ENCODE peak calls at places on chromosomes 4 and X, in ten cellular contexts. L is left kidney; I is CD8-positive, alpha-beta memory T cell; C is NCI-H82; R is AG10803; J is stimulated activated naive CD8-positive, alpha-beta T cell treated with anti-CD3 and anti-CD28 coated beads, Interleukin-15, amount 100 ng/mL, for 72 hours; V is iris pigment epithelial cell; Q is upper lobe of left lung; H is anterior cingulate cortex; D is choroid plexus epithelial cell. B is an unnamed sample.

GRCh38 chr4:75051431-75051830 is 118.5 kb downstream of the PARM1 start:
- DNase-seq in I (no peak), R (no peak), D (no peak), C (no peak), H (no peak), V (no peak), Q (no peak), L (no peak), J (no peak), B (no peak)

GRCh38 chr4:148254818-148255366 is 187.3 kb downstream of the NR3C2 start:
- DNase-seq in L (no peak), I (no peak), R (no peak), C (no peak), H (no peak), V (no peak), D (no peak), Q (no peak), J (no peak), B (no peak)

GRCh38 chr4:163949976-163950601 is 455.6 kb downstream of the TMA16 start:
- DNase-seq in Q (no peak), D (no peak), V (no peak), L (no peak), H (no peak), I (no peak), C (no peak), J (no peak), R (no peak), B (no peak)

GRCh38 chrX:39137363-39137954 is 336.2 kb downstream of the MID1IP1 start:
- DNase-seq in D (no peak), R (no peak), L (no peak), Q (no peak), I (no peak), C (peak; percentile 70), V (no peak), J (no peak), H (no peak), B (no peak)

GRCh38 chr4:169383724-169384123 is 113.0 kb upstream of the SH3RF1 start:
- DNase-seq in C (no peak), I (no peak), J (no peak), L (no peak), D (peak; percentile 85), V (peak; percentile 91), Q (no peak), H (no peak), R (peak; percentile 97), B (no peak)

GRCh38 chr4:126895988-126896570 is 736.7 kb upstream of the INTU start:
- DNase-seq in R (no peak), Q (no peak), D (peak; percentile 26), C (no peak), I (no peak), V (peak; percentile 31), H (no peak), L (no peak), J (no peak), B (no peak)

GRCh38 chr4:121072080-121072835 is at the start of gene NDNF:
- DNase-seq in D (peak; percentile 42), V (peak; percentile 36), H (no peak), J (peak; percentile 39), L (peak; percentile 84), I (peak; percentile 47), C (peak; percentile 35), R (peak; percentile 54), Q (peak; percentile 76), B (peak; percentile 73)

GRCh38 chrX:3651272-3651671 is 62.2 kb downstream of the PRKX start:
- DNase-seq in L (peak; percentile 12), Q (no peak), D (peak; percentile 58), I (no peak), H (no peak), R (peak; percentile 39), J (no peak), C (peak; percentile 15), V (peak; percentile 43), B (no peak)

GRCh38 chr4:833731-834367 is 7.9 kb upstream of the CPLX1 start:
- DNase-seq in R (no peak), D (no peak), H (no peak), I (no peak), Q (no peak), L (no peak), V (no peak), C (no peak), J (no peak), B (no peak)

GRCh38 chr4:21752616-21753015 is 196.0 kb downstream of the KCNIP4 start:
- DNase-seq in V (no peak), Q (no peak), I (no peak), C (no peak), H (no peak), D (peak; percentile 23), J (no peak), R (no peak), L (no peak), B (no peak)

GRCh38 chr4:127249066-127249766 is 383.5 kb upstream of the INTU start:
- DNase-seq in D (peak; percentile 52), Q (no peak), J (no peak), H (no peak), V (peak; percentile 41), L (no peak), I (no peak), C (no peak), R (peak; percentile 32), B (no peak)

GRCh38 chrX:142359359-142359758 is 154.3 kb upstream of the MAGEC2 start:
- DNase-seq in J (no peak), R (no peak), D (no peak), C (no peak), V (no peak), I (no peak), L (no peak), H (no peak), Q (no peak), B (no peak)

GRCh38 chr4:4488405-4489404 is 53.1 kb downstream of the STX18 start:
- DNase-seq in C (peak; percentile 80), I (peak; percentile 56), J (peak; percentile 70), R (peak; percentile 79), Q (peak; percentile 37), D (peak; percentile 95), L (peak; percentile 89), V (peak; percentile 86), H (no peak), B (peak; percentile 82)

GRCh38 chr4:138919094-138919936 is 96.3 kb upstream of the NOCT start:
- DNase-seq in H (peak; percentile 24), C (peak; percentile 86), J (peak; percentile 54), L (peak; percentile 87), V (peak; percentile 78), I (no peak), R (peak; percentile 71), Q (peak; percentile 67), D (peak; percentile 89), B (peak; percentile 93)

GRCh38 chrX:87299563-87300160 is 217.9 kb upstream of the KLHL4 start:
- DNase-seq in D (peak; percentile 35), I (no peak), R (peak; percentile 0), H (no peak), Q (no peak), C (peak; percentile 47), J (no peak), V (peak; percentile 16), L (peak; percentile 0), B (no peak)

B was measured in islet precursor cell.